ENCODE peak calls at places on chromosomes 2 and 18, in six cellular contexts. U is cardiac fibroblast, F is BJ, H is heart left ventricle, C is AG04450, D is GM12864. P is an unnamed sample.

GRCh38 chr2:181738074-181738473 is 57.8 kb upstream of the NEUROD1 start:
- DNase-seq in U (peak; percentile 24), H (no peak), F (no peak), C (no peak), D (no peak), P (no peak)

GRCh38 chr18:12336251-12336650 is 28.2 kb downstream of the TUBB6 start:
- DNase-seq in H (no peak), C (no peak), D (no peak), U (no peak), F (no peak), P (no peak)

GRCh38 chr18:55086931-55087330 is 127.7 kb upstream of the CCDC68 start:
- DNase-seq in D (no peak), F (no peak), C (no peak), H (no peak), U (no peak), P (no peak)

GRCh38 chr2:188997276-188997675 is 23.1 kb downstream of the COL3A1 start:
- DNase-seq in C (no peak), F (no peak), U (peak; percentile 63), H (no peak), D (no peak), P (no peak)

GRCh38 chr2:190088917-190089316 is 26.4 kb upstream of the MSTN start:
- DNase-seq in U (peak; percentile 89), D (peak; percentile 61), C (peak; percentile 24), H (no peak), F (peak; percentile 9), P (peak; percentile 17)

GRCh38 chr2:1622521-1623200 is 121.7 kb downstream of the PXDN start:
- DNase-seq in F (no peak), H (no peak), D (no peak), U (no peak), C (no peak), P (no peak)

GRCh38 chr2:32357545-32358482 is 991 bp downstream of the BIRC6 start:
- DNase-seq in C (no peak), D (no peak), H (peak; percentile 71), U (peak; percentile 52), F (no peak), P (no peak)

GRCh38 chr2:145356046-145356445 is 836.1 kb upstream of the ZEB2 start:
- DNase-seq in U (peak; percentile 49), C (no peak), H (no peak), D (no peak), F (peak; percentile 15), P (no peak)

GRCh38 chr2:137928547-137929503 is 35.4 kb upstream of the HNMT start:
- DNase-seq in D (no peak), F (peak; percentile 55), C (no peak), H (no peak), U (peak; percentile 67), P (no peak)

GRCh38 chr2:99881901-99882591 is 260.3 kb downstream of the AFF3 start:
- DNase-seq in H (no peak), C (peak; percentile 76), D (no peak), U (peak; percentile 90), F (no peak), P (peak; percentile 78)

GRCh38 chr2:38446972-38447561 is 70.0 kb upstream of the ATL2 start:
- DNase-seq in H (no peak), F (no peak), U (no peak), C (no peak), D (no peak), P (no peak)

GRCh38 chr2:9703085-9703641 is 72.4 kb upstream of the YWHAQ start:
- DNase-seq in C (peak; percentile 36), D (no peak), F (peak; percentile 91), U (peak; percentile 79), H (peak; percentile 71), P (peak; percentile 83)

GRCh38 chr2:9702604-9703084 is 71.8 kb upstream of the YWHAQ start:
- DNase-seq in U (no peak), F (no peak), C (no peak), D (no peak), H (no peak), P (no peak)

GRCh38 chr2:9707008-9707407 is 76.2 kb upstream of the YWHAQ start:
- DNase-seq in C (no peak), H (no peak), U (no peak), F (no peak), D (no peak), P (no peak)

GRCh38 chr2:9704600-9704999 is 73.8 kb upstream of the YWHAQ start:
- DNase-seq in F (no peak), C (no peak), U (no peak), D (no peak), H (no peak), P (no peak)

DNA sequence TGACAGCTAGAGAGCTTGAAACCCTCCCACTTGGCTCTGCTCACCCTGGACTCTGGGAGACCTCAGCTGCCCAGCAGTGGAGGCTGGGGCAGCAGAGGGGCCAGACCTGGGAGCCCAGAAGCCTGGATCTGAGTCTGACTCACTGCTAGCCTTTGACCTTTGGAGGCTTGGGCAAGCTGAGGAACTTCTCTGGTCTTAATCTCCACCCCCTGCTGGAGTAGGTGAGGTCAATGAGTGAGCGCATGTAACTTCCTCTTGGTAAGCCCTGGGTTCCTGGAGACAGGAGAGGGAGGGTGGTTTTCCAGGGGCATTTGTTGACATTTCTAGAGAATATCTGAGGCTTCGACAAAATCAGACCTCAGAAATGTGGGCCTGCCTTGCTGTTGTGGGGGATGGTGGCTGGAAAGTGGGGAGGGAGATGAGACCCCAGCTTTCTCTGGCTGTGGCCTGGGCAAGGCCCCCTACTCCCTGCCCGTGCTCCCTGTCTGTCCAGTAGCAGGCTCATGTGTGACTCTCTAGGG is 73.0 kb upstream of the YWHAQ start:
- DNase-seq in H (no peak), U (peak; percentile 79), D (no peak), C (peak; percentile 62), F (peak; percentile 29), P (peak; percentile 27)
- TF ChIP-seq CTCF in H (no peak), U (no peak), D (no peak), C (peak; percentile 34), F (peak; percentile 13), P (no peak)

GRCh38 chr2:68790600-68790999 is 56.0 kb downstream of the ARHGAP25 start:
- DNase-seq in U (no peak), H (no peak), D (no peak), C (no peak), F (no peak), P (no peak)

GRCh38 chr2:68784849-68785248 is 50.2 kb downstream of the ARHGAP25 start:
- DNase-seq in U (no peak), D (no peak), F (no peak), H (no peak), C (no peak), P (no peak)

GRCh38 chr2:68784191-68784590 is 49.6 kb downstream of the ARHGAP25 start:
- DNase-seq in H (no peak), D (no peak), F (no peak), U (no peak), C (no peak), P (no peak)

GRCh38 chr2:68791914-68792313 is 57.3 kb downstream of the ARHGAP25 start:
- DNase-seq in H (no peak), D (no peak), U (no peak), F (no peak), C (no peak), P (no peak)

DNA sequence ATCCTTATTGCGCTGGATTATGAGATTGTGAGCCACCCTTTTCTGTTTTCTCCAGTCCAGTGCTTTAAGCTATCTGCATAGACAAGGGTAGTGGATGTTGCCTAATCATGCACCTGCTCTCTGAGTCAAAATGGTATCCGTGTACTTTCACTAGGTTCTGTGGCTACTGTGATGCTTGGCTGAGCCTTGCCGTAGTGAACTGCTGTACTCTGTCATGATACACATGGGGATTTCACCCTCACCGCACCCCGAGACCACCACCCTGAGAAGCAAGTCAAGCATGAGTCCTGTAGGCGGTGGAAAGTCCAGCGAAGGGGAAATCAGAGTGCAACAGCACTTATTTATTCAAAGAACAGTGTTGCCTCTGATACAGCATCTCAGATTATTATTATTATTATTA is 55.0 kb downstream of the ARHGAP25 start:
- DNase-seq in U (no peak), H (no peak), D (peak; percentile 93), C (no peak), F (no peak), P (no peak)
- H3K4me3 ChIP-seq in U (no peak overlapping the region), H (no peak overlapping the region), D (no peak overlapping the region), C (no peak overlapping the region), F (no peak overlapping the region), P (no peak overlapping the region)

GRCh38 chr2:232480201-232481190 is 7.1 kb downstream of the ECEL1 start:
- DNase-seq in H (no peak), C (no peak), F (no peak), D (no peak), U (no peak), P (no peak)

GRCh38 chr2:232481322-232482140 is 6.1 kb downstream of the ECEL1 start:
- DNase-seq in D (no peak), F (no peak), H (no peak), C (no peak), U (no peak), P (no peak)

GRCh38 chr2:232478571-232479340 is 8.9 kb downstream of the ECEL1 start:
- DNase-seq in U (no peak), D (no peak), F (no peak), C (no peak), H (peak; percentile 50), P (no peak)

GRCh38 chr2:232477751-232478510 is 9.7 kb downstream of the ECEL1 start:
- DNase-seq in F (no peak), D (no peak), H (no peak), U (no peak), C (no peak), P (no peak)

GRCh38 chr2:232479341-232480200 is 8.1 kb downstream of the ECEL1 start:
- DNase-seq in C (no peak), D (no peak), H (no peak), F (no peak), U (no peak), P (no peak)
- TF ChIP-seq CTCF in C (no peak), D (no peak), H (no peak), F (no peak), U (no peak), P (no peak)

DNA sequence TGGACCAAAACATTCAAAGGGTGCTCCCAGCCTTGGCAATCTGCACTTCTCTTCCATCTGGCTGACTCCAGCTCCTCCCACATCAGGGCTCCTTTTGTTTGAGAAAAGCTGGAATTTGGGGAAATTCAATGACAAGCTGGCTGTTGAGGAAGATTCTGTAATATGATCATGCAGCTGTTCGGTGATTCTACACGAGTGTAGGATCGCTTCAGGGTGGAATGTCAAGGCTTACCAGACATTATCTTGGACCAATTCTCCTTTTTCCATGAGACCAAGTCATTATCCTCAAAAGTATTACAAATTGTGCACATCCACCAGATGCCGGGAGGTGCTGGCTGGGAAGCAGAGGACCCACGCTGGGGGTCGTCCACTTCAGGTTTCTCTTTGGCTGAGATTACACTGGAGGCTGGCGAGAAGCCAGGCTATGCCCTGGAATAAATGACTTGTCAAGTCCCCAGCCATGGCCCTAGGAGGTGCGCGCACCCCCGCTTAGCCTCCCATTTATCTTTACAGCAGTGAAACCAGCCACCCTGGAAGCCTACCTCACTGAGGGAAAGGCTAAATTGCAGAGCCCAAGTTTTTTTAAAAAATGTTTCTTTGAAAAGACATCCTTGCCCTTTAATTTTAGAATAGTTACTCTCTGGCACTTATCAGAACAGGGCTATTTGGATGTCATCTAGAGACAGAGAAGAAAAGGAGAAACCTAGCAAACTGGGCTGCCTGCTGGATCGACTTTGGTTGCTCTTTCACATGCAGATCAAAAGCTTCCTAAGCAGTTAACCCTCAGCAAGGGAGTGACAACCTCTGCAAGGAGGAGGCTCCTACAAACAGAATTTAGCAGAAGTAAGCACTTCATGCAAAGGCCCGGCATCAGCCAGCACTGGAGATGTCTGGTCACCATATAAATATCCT is 42.4 kb upstream of the LCLAT1 start:
- DNase-seq in F (no peak), C (no peak), D (no peak), U (no peak), H (no peak), P (no peak)
- H3K4me3 ChIP-seq in F (no peak overlapping the region), C (no peak overlapping the region), D (no peak overlapping the region), U (no peak overlapping the region), H (no peak overlapping the region), P (no peak overlapping the region)

GRCh38 chr2:12167525-12168317 is 421.3 kb downstream of the LPIN1 start:
- DNase-seq in F (no peak), D (no peak), H (peak; percentile 61), C (no peak), U (no peak), P (no peak)
- TF ChIP-seq CTCF in F (no peak), D (peak; percentile 30), H (peak; percentile 12), C (peak; percentile 15), U (no peak), P (no peak)